ENCODE peak calls at places on chromosomes 1 and 21, in four cellular contexts. I, Q, O and M are unnamed samples.

GRCh38 chr1:236471653-236472052 is 52.1 kb upstream of the LGALS8 start:
- DNase-seq in O (no peak), Q (no peak), I (no peak), M (no peak)

GRCh38 chr1:192580351-192580962 is 4.9 kb downstream of the RGS1 start:
- DNase-seq in Q (peak; percentile 20), I (no peak), O (peak; percentile 81), M (no peak)

GRCh38 chr1:172381981-172382380 is 38.5 kb upstream of the C1orf105 start:
- DNase-seq in Q (no peak), I (no peak), O (no peak), M (no peak)

GRCh38 chr1:26411624-26412074 is 1.0 kb downstream of the LIN28A start:
- DNase-seq in O (no peak), Q (no peak), I (no peak), M (peak; percentile 66)

GRCh38 chr1:14516974-14517812 is 81.3 kb upstream of the KAZN start:
- DNase-seq in O (peak; percentile 69), I (no peak), Q (no peak), M (no peak)

GRCh38 chr1:116910379-116911165 is 856 bp downstream of the PTGFRN start:
- DNase-seq in Q (peak; percentile 25), O (no peak), I (peak; percentile 77), M (peak; percentile 52)

GRCh38 chr21:34154878-34155277 is 81.5 kb downstream of the MRPS6 start:
- DNase-seq in Q (no peak), I (no peak), O (no peak), M (no peak)

GRCh38 chr1:36524359-36525062 is 41.8 kb upstream of the CSF3R start:
- DNase-seq in I (no peak), Q (no peak), O (no peak), M (no peak)

GRCh38 chr1:5975133-5975880 is 16.9 kb downstream of the NPHP4 start:
- DNase-seq in O (no peak), Q (peak; percentile 49), I (no peak), M (peak; percentile 63)

GRCh38 chr1:248416226-248416625 is 13.4 kb downstream of the OR2T1 start:
- DNase-seq in O (no peak), Q (no peak), I (no peak), M (no peak)

GRCh38 chr21:16522512-16522911 is 792.7 kb downstream of the USP25 start:
- DNase-seq in Q (no peak), O (no peak), I (no peak), M (no peak)

GRCh38 chr1:67434491-67434890 is 4.3 kb upstream of the SERBP1 start:
- DNase-seq in Q (no peak), I (no peak), O (no peak), M (no peak)

GRCh38 chr1:244460195-244460594 is 878 bp upstream of the CATSPERE start:
- DNase-seq in Q (no peak), I (no peak), O (no peak), M (no peak)

GRCh38 chr1:116511459-116512019 is 59.3 kb downstream of the CD58 start:
- DNase-seq in I (no peak), O (no peak), Q (no peak), M (no peak)

GRCh38 chr1:17922833-17923232 is 167.7 kb downstream of the ACTL8 start:
- DNase-seq in I (peak; percentile 57), Q (peak; percentile 41), O (no peak), M (peak; percentile 72)

GRCh38 chr1:236114076-236114747 is 28.1 kb upstream of the GPR137B start:
- DNase-seq in O (no peak), I (no peak), Q (no peak), M (no peak)

GRCh38 chr1:217029311-217030157 is 306.3 kb upstream of the ESRRG start:
- DNase-seq in Q (no peak), I (no peak), O (no peak), M (no peak)

GRCh38 chr1:232923739-232924386 is 26.5 kb upstream of the NTPCR start:
- DNase-seq in O (peak; percentile 39), Q (no peak), I (no peak), M (no peak)

GRCh38 chr1:230286166-230286889 is 139.8 kb downstream of the PGBD5 start:
- DNase-seq in I (no peak), Q (no peak), O (no peak), M (no peak)

GRCh38 chr1:212118167-212118871 is 82.8 kb downstream of the DTL start:
- DNase-seq in O (no peak), I (no peak), Q (peak; percentile 12), M (no peak)

GRCh38 chr1:165828103-165828558 is 717 bp downstream of the UCK2 start:
- DNase-seq in Q (peak; percentile 21), I (no peak), O (no peak), M (peak; percentile 40)

GRCh38 chr1:72282271-72282656 is at the start of gene NEGR1:
- DNase-seq in Q (no peak), O (no peak), I (no peak), M (peak; percentile 59)

GRCh38 chr1:118147542-118147941 is 37.5 kb downstream of the SPAG17 start:
- DNase-seq in Q (no peak), I (no peak), O (no peak), M (no peak)

GRCh38 chr1:7401814-7402547 is 369.1 kb upstream of the VAMP3 start:
- DNase-seq in O (no peak), I (no peak), Q (peak; percentile 41), M (no peak)

GRCh38 chr1:100539836-100540536 is 2.0 kb downstream of the GPR88 start:
- DNase-seq in I (no peak), Q (no peak), O (no peak), M (peak; percentile 45)

GRCh38 chr1:3685906-3686305 is 33.6 kb downstream of the TP73 start:
- DNase-seq in O (no peak), I (no peak), Q (no peak), M (no peak)

GRCh38 chr1:93839307-93839706 is 39.7 kb downstream of the DNTTIP2 start:
- DNase-seq in Q (no peak), I (no peak), O (no peak), M (no peak)

GRCh38 chr1:204255225-204255624 is 41.4 kb upstream of the GOLT1A start:
- DNase-seq in O (no peak), I (no peak), Q (no peak), M (peak; percentile 63)

DNA sequence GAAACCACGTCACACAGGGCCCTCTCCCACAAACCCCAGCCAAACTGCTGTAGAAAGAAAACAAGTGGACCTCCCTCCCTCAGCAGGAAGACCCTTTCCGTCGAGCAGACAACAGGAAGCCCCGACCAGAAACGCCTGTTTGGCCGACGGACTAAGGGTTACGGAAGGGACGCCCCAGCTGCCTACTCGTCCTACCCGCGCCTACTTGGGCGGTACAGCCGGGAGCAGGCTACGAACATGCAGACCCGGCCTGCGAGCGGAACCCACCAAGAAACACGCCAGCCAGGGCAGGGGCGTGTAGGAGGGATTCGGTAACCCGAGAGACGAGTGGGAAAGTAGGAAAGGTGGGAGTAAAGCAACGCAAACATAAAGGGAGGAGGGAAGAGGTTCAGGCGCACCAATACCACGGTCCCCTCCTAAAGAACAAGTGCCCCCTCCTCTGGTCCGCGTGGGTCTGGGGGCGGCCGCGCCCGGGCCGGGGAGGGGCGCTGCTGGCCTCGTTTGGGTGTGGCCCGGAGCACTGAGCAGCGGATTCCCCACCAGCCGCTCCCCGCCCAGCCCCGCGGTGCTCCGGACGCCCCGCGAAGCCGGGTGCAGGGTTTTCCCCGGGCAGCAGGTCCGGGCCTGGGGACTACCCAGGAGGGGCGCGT is 450 bp downstream of the S100A10 start:
- DNase-seq in O (no peak), I (peak; percentile 13), Q (no peak), M (peak; percentile 50)
- TF ChIP-seq TCF7 in O (no peak), I (no peak), Q (no peak), M (no peak)

GRCh38 chr1:221728037-221728505 is 13.8 kb downstream of the DUSP10 start:
- DNase-seq in Q (no peak), I (no peak), O (no peak), M (no peak)
- TF ChIP-seq CREM in Q (no peak), I (no peak), O (no peak), M (no peak)

DNA sequence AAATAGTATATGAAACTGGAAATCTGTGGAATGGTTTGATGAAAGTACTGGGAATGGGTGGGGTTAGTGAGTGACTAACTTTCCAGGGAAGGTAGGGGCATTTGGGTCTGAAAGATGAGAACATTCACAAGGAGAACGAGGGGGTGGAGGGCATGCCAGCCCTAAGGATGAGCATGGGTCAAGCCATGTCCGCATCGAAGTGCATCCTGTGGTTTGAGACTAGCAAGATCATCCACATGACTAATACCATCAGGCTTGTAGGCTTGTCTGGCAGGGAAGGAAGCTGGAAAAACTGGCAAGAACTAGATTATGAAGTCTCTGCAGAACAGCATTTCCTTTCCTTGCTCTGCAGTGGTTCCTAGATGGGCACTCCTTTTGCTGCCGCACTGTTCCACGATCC is 70.4 kb upstream of the UBE2U start:
- DNase-seq in I (no peak), O (no peak), Q (no peak), M (no peak)
- TF ChIP-seq TCF7 in I (no peak), O (no peak), Q (no peak), M (no peak)

DNA sequence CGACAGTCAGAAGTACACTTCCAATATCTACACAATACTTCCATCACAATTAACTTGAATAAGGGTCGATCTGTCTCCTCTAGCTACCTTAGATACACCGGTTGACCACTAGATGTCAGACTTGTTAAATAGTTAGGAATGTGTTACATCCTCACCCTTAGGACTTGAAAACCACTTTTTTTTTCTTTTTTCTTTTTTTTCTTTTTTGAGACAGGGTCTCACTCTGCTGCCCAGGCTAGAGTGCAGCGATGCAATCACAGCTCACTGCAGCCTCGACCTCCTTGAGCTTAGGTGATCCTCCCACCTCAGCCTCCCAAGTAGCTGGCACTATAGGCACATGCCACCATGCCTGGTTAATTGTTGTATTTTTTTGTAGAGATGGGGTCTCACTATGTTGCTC is 120.4 kb upstream of the GREM2 start:
- DNase-seq in I (peak; percentile 45), O (no peak), Q (peak; percentile 53), M (no peak)
- TF ChIP-seq CREM in I (no peak), O (no peak), Q (no peak), M (no peak)

DNA sequence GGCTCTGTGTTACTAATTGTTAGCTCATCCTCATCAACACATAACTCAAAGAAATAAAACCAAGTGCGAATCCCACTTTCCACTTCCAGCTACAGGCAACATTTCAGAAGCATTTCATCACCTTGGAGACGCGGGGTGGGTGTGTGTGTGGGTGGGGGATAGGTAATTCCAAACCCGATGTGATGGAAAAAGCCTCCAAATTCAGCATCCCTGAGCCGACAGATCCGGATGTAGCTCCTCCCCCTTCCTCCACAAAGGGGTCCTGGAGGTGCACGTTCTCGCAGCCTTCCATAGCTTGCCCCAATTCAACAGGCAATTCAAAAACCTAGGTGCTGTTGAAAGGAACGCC is 486 bp downstream of the HSPA13 start:
- DNase-seq in I (no peak), O (no peak), Q (no peak), M (peak; percentile 45)
- TF ChIP-seq TCF7 in I (no peak), O (no peak), Q (no peak), M (no peak)

DNA sequence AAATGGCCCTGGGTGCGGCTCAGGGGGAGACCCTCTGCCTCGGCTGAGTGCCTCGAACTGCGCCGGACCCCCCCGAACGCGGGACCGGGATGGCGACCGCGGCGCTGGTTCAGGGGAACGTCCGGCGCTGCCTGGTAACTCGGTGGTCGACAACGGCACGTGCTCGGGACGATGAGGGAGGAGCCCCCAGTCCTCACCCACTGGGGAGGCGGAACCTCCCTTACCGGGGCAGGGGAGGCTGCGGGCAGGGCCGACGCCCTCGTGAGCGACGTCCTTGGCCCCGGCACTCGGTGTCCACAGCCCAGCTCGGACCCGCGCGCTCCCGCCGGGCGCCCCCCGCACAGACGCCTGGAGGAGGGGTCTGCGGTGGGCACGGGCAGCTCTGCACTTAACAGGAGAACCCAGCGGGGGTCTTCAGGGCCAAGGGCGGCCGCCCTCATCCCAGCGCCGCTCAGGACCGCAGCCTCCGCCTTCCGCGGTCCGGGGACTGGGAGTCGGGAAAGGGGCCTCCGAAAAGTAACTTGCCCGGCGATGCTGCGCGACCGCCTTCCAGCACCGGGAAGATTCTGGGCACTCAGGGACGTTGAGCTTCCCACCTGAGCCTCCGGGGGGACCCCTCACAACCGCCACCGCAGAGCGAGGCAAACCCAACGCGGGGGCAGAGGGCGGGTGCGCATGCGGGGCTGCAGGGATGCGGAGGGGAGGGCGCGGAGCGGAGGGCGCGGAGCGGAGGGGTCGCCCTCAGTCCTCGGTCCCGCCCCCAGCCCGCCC is 1.7 kb downstream of the HES4 start:
- DNase-seq in Q (no peak), O (no peak), I (peak; percentile 74), M (peak; percentile 59)
- TF ChIP-seq CREM in Q (no peak), O (no peak), I (no peak), M (no peak)